ENCODE peak calls at places on chromosomes 2 and 18, in four cellular contexts. Y, C, B and V are unnamed samples.
A peak's percentile ranks its signal among the peaks of the same experiment; 100 is the strongest.

GRCh38 chr2:120590841-120591240 is 144.8 kb upstream of the GLI2 start:
- DNase-seq in B (no peak), C (no peak), Y (no peak), V (no peak)

GRCh38 chr18:32769242-32770180 is 3.3 kb downstream of the KLHL14 start:
- DNase-seq in Y (no peak), C (no peak), B (no peak), V (no peak)

GRCh38 chr2:136436921-136437320 is 319.0 kb upstream of the CXCR4 start:
- DNase-seq in Y (no peak), B (no peak), C (no peak), V (no peak)

GRCh38 chr18:74228312-74228711 is 63.5 kb downstream of the CYB5A start:
- DNase-seq in B (no peak), Y (no peak), C (no peak), V (peak; percentile 18)

GRCh38 chr2:217279571-217279970 is 419.7 kb upstream of the TNP1 start:
- DNase-seq in Y (peak; percentile 86), B (peak; percentile 96), C (no peak), V (peak; percentile 56)

GRCh38 chr2:206692971-206693370 is 25.2 kb downstream of the DYTN start:
- DNase-seq in B (no peak), C (no peak), Y (no peak), V (no peak)

GRCh38 chr18:51561821-51562220 is 364.3 kb upstream of the MEX3C start:
- DNase-seq in Y (peak; percentile 22), C (peak; percentile 13), B (no peak), V (no peak)

GRCh38 chr18:26456070-26456491 is 92.3 kb downstream of the KCTD1 start:
- DNase-seq in B (no peak), C (peak; percentile 61), Y (no peak), V (peak; percentile 54)

GRCh38 chr18:10032331-10032979 is 118.6 kb downstream of the VAPA start:
- DNase-seq in Y (no peak), B (no peak), C (no peak), V (no peak)

GRCh38 chr2:128381001-128381938 is 62.6 kb upstream of the HS6ST1 start:
- DNase-seq in B (no peak), C (no peak), Y (peak; percentile 25), V (no peak)

GRCh38 chr2:160039166-160039903 is 23.1 kb downstream of the PLA2R1 start:
- DNase-seq in B (peak; percentile 19), Y (peak; percentile 73), C (peak; percentile 76), V (peak; percentile 67)

GRCh38 chr18:69400976-69401474 is 337 bp downstream of the DOK6 start:
- DNase-seq in B (peak; percentile 26), C (no peak), Y (peak; percentile 54), V (no peak)

GRCh38 chr2:66541646-66542045 is 106.7 kb downstream of the MEIS1 start:
- DNase-seq in B (no peak), C (no peak), Y (no peak), V (no peak)

GRCh38 chr2:58479557-58480120 is 238.5 kb upstream of the FANCL start:
- DNase-seq in B (no peak), Y (no peak), C (no peak), V (no peak)

GRCh38 chr2:99797475-99797874 is 307.7 kb upstream of the REV1 start:
- DNase-seq in C (no peak), B (no peak), Y (no peak), V (no peak)

GRCh38 chr2:1874101-1874865 is 130.0 kb upstream of the PXDN start:
- DNase-seq in B (no peak), Y (no peak), C (no peak), V (no peak)

GRCh38 chr2:218879881-218880748 is 537 bp upstream of the WNT10A start:
- DNase-seq in C (no peak), B (no peak), Y (no peak), V (no peak)

GRCh38 chr2:124983595-124983994 is 958.5 kb downstream of the CNTNAP5 start:
- DNase-seq in C (no peak), Y (peak; percentile 24), B (peak; percentile 1), V (peak; percentile 68)

GRCh38 chr18:51936115-51936514 is 403.9 kb upstream of the DCC start:
- DNase-seq in C (no peak), B (no peak), Y (no peak), V (no peak)

GRCh38 chr2:180494286-180494685 is 486.1 kb upstream of the UBE2E3 start:
- DNase-seq in B (no peak), Y (no peak), C (no peak), V (no peak)

GRCh38 chr2:240508832-240509545 is 48.8 kb downstream of the ANKMY1 start:
- DNase-seq in Y (no peak), C (no peak), B (no peak), V (no peak)

GRCh38 chr2:196259507-196260481 is 88.4 kb upstream of the STK17B start:
- DNase-seq in B (peak; percentile 68), C (peak; percentile 77), Y (peak; percentile 91), V (peak; percentile 97)

GRCh38 chr2:57685047-57685446 is 361.6 kb upstream of the VRK2 start:
- DNase-seq in B (no peak), Y (no peak), C (no peak), V (no peak)

GRCh38 chr2:157748371-157749132 is 119.9 kb upstream of the ACVR1C start:
- DNase-seq in B (peak; percentile 75), C (no peak), Y (peak; percentile 10), V (no peak)

GRCh38 chr2:171210864-171211431 is 50.3 kb upstream of the TLK1 start:
- DNase-seq in C (no peak), B (peak; percentile 15), Y (no peak), V (no peak)

GRCh38 chr2:95099910-95100309 is 21.7 kb downstream of the MRPS5 start:
- DNase-seq in B (no peak), C (no peak), Y (no peak), V (no peak)

GRCh38 chr18:3529597-3529996 is 79.6 kb downstream of the TGIF1 start:
- DNase-seq in Y (peak; percentile 42), C (no peak), B (no peak), V (no peak)

GRCh38 chr2:222866358-222866960 is 5.6 kb downstream of the ACSL3 start:
- DNase-seq in B (no peak), C (no peak), Y (no peak), V (no peak)

GRCh38 chr2:227772197-227772661 is 26.5 kb downstream of the SCYGR8 start:
- DNase-seq in Y (no peak), B (no peak), C (no peak), V (no peak)

GRCh38 chr2:132581917-132582316 is 88.1 kb downstream of the LYPD1 start:
- DNase-seq in C (no peak), B (no peak), Y (no peak), V (peak; percentile 68)

GRCh38 chr2:9653485-9654271 is 22.9 kb upstream of the YWHAQ start:
- DNase-seq in Y (no peak), B (no peak), C (no peak), V (no peak)

DNA sequence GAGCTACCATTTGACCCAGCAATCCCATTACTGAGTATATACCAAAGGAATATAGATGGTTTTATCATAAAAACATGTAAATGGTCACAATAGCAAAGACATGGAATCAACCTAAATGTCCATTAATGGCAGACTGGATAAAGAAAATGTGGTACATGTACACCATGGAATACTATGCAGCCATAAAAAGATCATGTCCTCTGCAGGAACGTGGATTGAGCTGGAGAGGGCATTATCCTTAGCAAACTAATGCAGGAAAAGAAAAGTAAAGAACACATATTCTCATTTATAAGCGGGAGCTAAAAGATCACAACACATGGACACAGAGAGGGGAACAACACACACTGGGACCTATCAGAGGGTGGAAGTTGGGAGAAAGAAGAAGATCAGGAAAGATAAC is 22.9 kb downstream of the SLC38A11 start:
- DNase-seq in B (no peak), Y (no peak), C (no peak), V (no peak)
- TF ChIP-seq CTCF in B (no peak), Y (no peak), C (no peak), V (no peak)

GRCh38 chr2:96969321-96969720 is 17.1 kb downstream of the FAM178B start:
- DNase-seq in C (no peak), Y (no peak), B (no peak), V (no peak)

GRCh38 chr2:96967964-96968363 is 18.4 kb downstream of the FAM178B start:
- DNase-seq in C (no peak), B (no peak), Y (no peak), V (no peak)

GRCh38 chr2:96971926-96972444 is 14.4 kb downstream of the FAM178B start:
- DNase-seq in C (no peak), B (no peak), Y (no peak), V (no peak)

GRCh38 chr2:96970248-96970875 is 16.0 kb downstream of the FAM178B start:
- DNase-seq in Y (no peak), B (no peak), C (no peak), V (peak; percentile 17)

DNA sequence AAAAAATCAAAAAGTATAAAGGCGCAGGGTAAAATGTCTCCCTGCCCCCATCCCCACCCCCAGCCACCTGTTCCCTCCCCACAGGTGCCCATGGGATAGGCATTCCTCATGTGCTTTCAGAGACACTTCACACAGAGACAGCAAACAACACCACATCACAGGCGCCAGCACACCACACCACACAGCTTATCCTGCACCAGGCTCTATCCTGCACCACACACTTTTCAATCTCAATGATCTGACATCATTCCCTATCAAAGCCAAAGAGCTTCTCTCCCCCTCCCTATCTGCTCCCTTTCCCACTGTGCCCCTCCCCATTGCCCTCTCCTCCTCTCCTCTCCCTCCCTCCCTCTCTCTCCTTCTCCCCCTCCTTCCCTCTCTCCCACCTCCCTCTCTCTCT is 15.5 kb downstream of the FAM178B start:
- DNase-seq in C (no peak), Y (no peak), B (no peak), V (no peak)
- TF ChIP-seq CTCF in C (no peak), Y (no peak), B (no peak), V (no peak)

DNA sequence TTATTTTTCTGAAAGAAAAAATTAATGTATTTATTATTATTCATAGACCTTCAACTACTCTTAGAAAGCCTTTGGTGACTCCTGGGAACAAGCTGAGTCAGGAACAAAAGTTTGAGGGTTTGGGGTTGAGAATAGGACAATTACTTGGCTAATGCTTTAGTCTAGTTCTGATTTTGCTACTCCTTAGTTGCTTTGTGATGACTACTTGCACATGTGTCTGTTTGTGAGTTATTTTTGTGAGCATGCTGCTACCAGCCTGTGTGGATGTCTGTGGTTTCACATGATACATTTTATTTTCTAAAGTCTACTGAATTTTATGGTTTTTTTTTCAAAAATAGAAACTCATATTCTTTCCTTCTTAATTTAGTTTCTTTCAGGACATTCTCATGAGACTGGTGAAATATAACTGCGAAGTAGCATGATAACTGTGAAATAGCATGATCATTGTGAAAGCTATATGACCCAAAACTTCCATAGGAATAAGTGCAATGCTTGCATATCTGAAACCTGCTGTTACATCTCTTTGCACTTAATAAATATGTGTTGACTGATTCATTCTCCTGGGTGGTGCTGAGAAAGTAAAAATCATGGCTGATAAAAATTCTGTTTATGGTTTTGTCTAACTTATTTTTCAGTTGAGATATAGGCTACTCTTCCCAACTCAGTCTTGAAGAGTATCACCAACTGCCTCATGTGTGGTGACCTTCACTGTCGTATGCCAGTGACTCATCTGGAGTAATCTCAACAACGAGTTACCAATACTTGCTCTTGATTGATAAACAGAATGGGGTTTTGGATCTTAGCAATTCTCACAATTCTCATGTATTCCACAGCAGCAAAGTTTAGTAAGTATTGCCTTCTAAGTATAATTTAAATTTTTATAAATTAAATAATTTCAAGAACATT is 17.9 kb upstream of the IL18R1 start:
- DNase-seq in Y (peak; percentile 65), C (no peak), B (peak; percentile 21), V (peak; percentile 53)
- TF ChIP-seq CTCF in Y (no peak), C (no peak), B (no peak), V (no peak)

DNA sequence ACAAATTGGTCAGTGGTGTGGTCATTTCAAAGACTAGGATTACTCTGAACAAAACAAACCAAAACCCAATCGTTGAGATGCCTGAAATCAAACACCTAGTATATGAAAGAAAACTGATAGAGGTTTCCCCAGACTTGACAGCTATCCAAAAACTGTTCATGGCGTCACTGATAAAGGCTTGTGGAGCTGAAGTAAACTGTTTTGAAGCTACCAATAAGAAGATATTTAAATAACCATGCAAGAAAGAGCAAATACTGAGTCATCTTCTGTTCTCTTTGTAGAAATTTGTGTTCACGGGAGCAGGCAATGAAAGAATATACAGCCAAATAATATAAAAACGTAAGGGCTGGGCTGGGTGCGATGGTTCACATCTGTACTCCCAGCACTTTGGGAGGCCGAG is 7.5 kb upstream of the COLEC11 start:
- DNase-seq in C (peak; percentile 33), B (no peak), Y (peak; percentile 67), V (peak; percentile 17)
- TF ChIP-seq CTCF in C (no peak), B (no peak), Y (no peak), V (no peak)